ENCODE peak calls at places on chromosome 1, in ten cellular contexts. K is NCI-H1930; Z is germinal center; B is natural killer cell treated with Interleukin-12 subunit alpha and Interleukin-12 subunit beta and Interleukin-15 and Interleukin-18, amount 100 ng/mL, for 72 hours; Y is Right ventricle myocardium superior; T is GM23248; N is activated T-helper 1 cell treated with anti-CD3 and anti-CD28 coated beads, Interleukin-2, amount 50 U/mL, for 16 hours; C is CD4-positive, alpha-beta T cell; I is HFFc6; A is activated CD4-positive, alpha-beta memory T cell treated with anti-CD3 and anti-CD28 coated beads, Interleukin-2, amount 10 ng/mL, durations not matched to agents 7 days and 5 days. M is an unnamed sample.

GRCh38 chr1:201775380-201775779 is 53.6 kb upstream of the IPO9 start:
- DNase-seq in K (no peak), Z (no peak), B (no peak), Y (no peak), T (no peak), N (no peak), C (no peak), I (no peak), A (no peak), M (no peak)

GRCh38 chr1:84668185-84668584 is 22.1 kb downstream of the SSX2IP start:
- DNase-seq in K (no peak), Z (no peak), B (no peak), Y (no peak), T (peak; percentile 9), N (no peak), C (no peak), I (no peak), A (no peak), M (no peak)

GRCh38 chr1:54229281-54229891 is 29.4 kb downstream of the MRPL37 start:
- DNase-seq in K (no peak), Z (no peak), B (no peak), Y (no peak), T (peak; percentile 64), N (no peak), C (no peak), I (peak; percentile 28), A (peak; percentile 66), M (no peak)

GRCh38 chr1:43272161-43272560 is 2.4 kb downstream of the TMEM125 start:
- DNase-seq in K (no peak), Z (no peak), B (no peak), Y (no peak), T (no peak), N (no peak), C (no peak), I (no peak), A (no peak), M (no peak)

GRCh38 chr1:112692681-112693080 is 14.2 kb downstream of the RHOC start:
- DNase-seq in K (no peak), Z (no peak), B (no peak), Y (no peak), T (no peak), N (no peak), C (no peak), I (no peak), A (no peak), M (no peak)

GRCh38 chr1:20634594-20635084 is 1.4 kb downstream of the PINK1 start:
- DNase-seq in K (no peak), Z (no peak), B (no peak), Y (peak; percentile 63), T (peak; percentile 73), N (no peak), C (no peak), I (peak; percentile 16), A (peak; percentile 23), M (no peak)

GRCh38 chr1:111989531-111990025 is at the start of gene KCND3:
- DNase-seq in K (no peak), Z (peak; percentile 20), B (no peak), Y (peak; percentile 60), T (peak; percentile 66), N (no peak), C (no peak), I (no peak), A (no peak), M (no peak)

GRCh38 chr1:21857142-21857839 is 45.2 kb downstream of the LDLRAD2 start:
- DNase-seq in K (no peak), Z (no peak), B (no peak), Y (no peak), T (peak; percentile 74), N (no peak), C (no peak), I (peak; percentile 3), A (no peak), M (no peak)

GRCh38 chr1:10795305-10796021 is 983 bp downstream of the CASZ1 start:
- DNase-seq in K (no peak), Z (no peak), B (peak; percentile 32), Y (no peak), T (peak; percentile 42), N (no peak), C (no peak), I (no peak), A (no peak), M (no peak)

GRCh38 chr1:18109756-18110597 is 2.4 kb downstream of the IGSF21 start:
- DNase-seq in K (peak; percentile 45), Z (peak; percentile 35), B (no peak), Y (peak; percentile 70), T (peak; percentile 48), N (no peak), C (no peak), I (no peak), A (no peak), M (no peak)